ENCODE peak calls at places on chromosomes 12 and 14, in six cellular contexts. I is fibroblast of lung, V is neural progenitor cell, R is H1, K is Peyer's patch, O is epithelial cell of esophagus. B is an unnamed sample.
A peak's percentile ranks its signal among the peaks of the same experiment; 100 is the strongest.

GRCh38 chr14:90644882-90645281 is 171.3 kb downstream of the TTC7B start:
- DNase-seq in I (peak; percentile 55), V (no peak), R (no peak), K (no peak), O (peak; percentile 36), B (no peak)

GRCh38 chr14:72500234-72500838 is 393.6 kb downstream of the DPF3 start:
- DNase-seq in I (no peak), V (no peak), R (no peak), K (no peak), O (no peak), B (no peak)

GRCh38 chr14:103074699-103075341 is 9.2 kb upstream of the LBHD2 start:
- DNase-seq in I (no peak), V (no peak), R (no peak), K (peak; percentile 77), O (no peak), B (no peak)

GRCh38 chr14:52015411-52016030 is 26.2 kb downstream of the RTRAF start:
- DNase-seq in I (peak; percentile 23), V (peak; percentile 60), R (no peak), K (no peak), O (peak; percentile 29), B (no peak)

GRCh38 chr12:74794522-74794921 is 256.9 kb downstream of the ATXN7L3B start:
- DNase-seq in I (peak; percentile 65), V (no peak), R (no peak), K (no peak), O (peak; percentile 5), B (no peak)

GRCh38 chr14:101559624-101560533 is 1.4 kb upstream of the DIO3 start:
- DNase-seq in I (peak; percentile 35), V (peak; percentile 84), R (no peak), K (no peak), O (no peak), B (no peak)

GRCh38 chr12:3920378-3921141 is 47.4 kb upstream of the PARP11 start:
- DNase-seq in I (peak; percentile 26), V (no peak), R (no peak), K (no peak), O (no peak), B (no peak)

GRCh38 chr14:101410126-101410525 is 151.2 kb upstream of the DIO3 start:
- DNase-seq in I (no peak), V (no peak), R (no peak), K (no peak), O (no peak), B (no peak)

GRCh38 chr14:103273847-103274615 is 60.0 kb upstream of the EIF5 start:
- DNase-seq in I (no peak), V (no peak), R (no peak), K (no peak), O (no peak), B (no peak)

GRCh38 chr12:64385468-64385867 is 5.1 kb downstream of the C12orf56 start:
- DNase-seq in I (peak; percentile 64), V (no peak), R (no peak), K (no peak), O (peak; percentile 94), B (no peak)

GRCh38 chr12:45216983-45217485 is 1.1 kb downstream of the ANO6 start:
- DNase-seq in I (peak; percentile 12), V (no peak), R (no peak), K (no peak), O (no peak), B (no peak)

GRCh38 chr12:51409846-51410245 is 14.8 kb upstream of the SLC4A8 start:
- DNase-seq in I (no peak), V (no peak), R (no peak), K (no peak), O (no peak), B (no peak)

GRCh38 chr14:21535545-21536394 is 9.6 kb upstream of the SALL2 start:
- DNase-seq in I (no peak), V (no peak), R (no peak), K (no peak), O (no peak), B (no peak)

GRCh38 chr14:21534576-21534975 is 8.4 kb upstream of the SALL2 start:
- DNase-seq in I (no peak), V (peak; percentile 63), R (no peak), K (no peak), O (no peak), B (no peak)

GRCh38 chr14:21537088-21537424 is 10.9 kb upstream of the SALL2 start:
- DNase-seq in I (no peak), V (peak; percentile 84), R (no peak), K (no peak), O (no peak), B (no peak)

GRCh38 chr14:21539154-21539940 is 13.2 kb upstream of the SALL2 start:
- DNase-seq in I (no peak), V (peak; percentile 92), R (no peak), K (no peak), O (no peak), B (no peak)

GRCh38 chr14:21536395-21537087 is 10.4 kb upstream of the SALL2 start:
- DNase-seq in I (no peak), V (peak; percentile 84), R (no peak), K (no peak), O (no peak), B (no peak)
- H3K4me3 ChIP-seq in I (no peak overlapping the region), V (peak overlapping the region; percentile 100), R (peak overlapping the region; percentile 96), K (peak overlapping the region; percentile 42), O (peak overlapping the region; percentile 5), B (no peak overlapping the region)

GRCh38 chr12:110403146-110403974 is at the start of gene ANAPC7:
- DNase-seq in I (peak; percentile 84), V (peak; percentile 97), R (peak; percentile 77), K (peak; percentile 94), O (peak; percentile 94), B (peak; percentile 41)
- TF ChIP-seq CTCF in I (no peak), V (peak; percentile 30), R (no peak), K (peak; percentile 25), O (no peak), B (peak; percentile 14)

GRCh38 chr12:116378002-116378401 is 100.5 kb upstream of the MED13L start:
- DNase-seq in I (no peak), V (no peak), R (no peak), K (no peak), O (no peak), B (no peak)
- H3K4me3 ChIP-seq in I (no peak overlapping the region), V (no peak overlapping the region), R (no peak overlapping the region), K (no peak overlapping the region), O (no peak overlapping the region), B (no peak overlapping the region)

GRCh38 chr12:49558526-49558925 is 9.4 kb downstream of the MCRS1 start:
- DNase-seq in I (no peak), V (no peak), R (no peak), K (no peak), O (no peak), B (no peak)

GRCh38 chr12:49559011-49559675 is 8.8 kb downstream of the MCRS1 start:
- DNase-seq in I (no peak), V (no peak), R (no peak), K (peak; percentile 44), O (no peak), B (no peak)

GRCh38 chr12:49557187-49557916 is 10.6 kb downstream of the MCRS1 start:
- DNase-seq in I (no peak), V (no peak), R (no peak), K (peak; percentile 45), O (no peak), B (no peak)

GRCh38 chr12:49556391-49557186 is 11.4 kb downstream of the MCRS1 start:
- DNase-seq in I (no peak), V (no peak), R (no peak), K (no peak), O (no peak), B (no peak)

DNA sequence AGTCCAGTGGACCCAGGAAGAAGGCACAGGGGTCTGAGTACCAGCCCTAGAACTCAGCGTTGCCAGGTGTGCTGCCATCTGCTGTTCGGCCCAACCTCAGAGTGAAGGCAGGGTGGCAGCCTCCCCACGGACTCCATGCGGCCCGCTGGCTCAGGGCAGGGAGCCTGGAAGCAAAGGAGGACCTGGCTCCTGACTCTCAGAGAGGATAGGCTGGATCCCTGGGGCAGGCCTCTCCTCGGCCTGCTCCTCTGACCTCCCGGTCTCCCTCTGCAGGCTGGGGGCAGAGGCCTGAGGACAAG is 10.1 kb downstream of the MCRS1 start:
- DNase-seq in I (no peak), V (no peak), R (no peak), K (peak; percentile 41), O (peak; percentile 17), B (no peak)
- TF ChIP-seq CTCF in I (no peak), V (no peak), R (peak; percentile 6), K (no peak), O (peak; percentile 33), B (peak; percentile 24)

DNA sequence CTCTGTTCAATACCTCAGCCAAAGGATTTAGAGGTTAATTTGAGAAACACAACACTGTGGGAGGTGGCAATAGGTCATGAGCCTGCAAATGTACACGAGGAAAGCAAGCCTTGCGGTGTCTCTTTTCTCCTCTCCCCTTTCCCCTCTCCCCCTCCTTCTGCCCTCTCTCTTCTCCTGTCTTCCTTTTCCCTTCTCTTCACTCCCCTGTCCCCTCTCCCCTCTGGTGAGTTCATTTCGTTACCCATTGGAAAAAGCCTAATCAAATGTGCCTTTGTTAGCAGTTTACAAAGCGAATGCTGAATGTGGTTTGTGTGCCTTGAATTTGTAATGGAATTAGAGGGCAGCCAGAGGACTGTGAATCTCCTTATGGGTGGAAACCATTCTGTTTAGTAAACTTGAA is 7.1 kb downstream of the CIPC start:
- DNase-seq in I (no peak), V (peak; percentile 52), R (no peak), K (no peak), O (no peak), B (no peak)
- H3K4me3 ChIP-seq in I (no peak overlapping the region), V (peak overlapping the region; percentile 23), R (no peak overlapping the region), K (no peak overlapping the region), O (no peak overlapping the region), B (no peak overlapping the region)

GRCh38 chr12:27970981-27971489 is 1.5 kb downstream of the PTHLH start:
- DNase-seq in I (peak; percentile 44), V (peak; percentile 61), R (no peak), K (no peak), O (peak; percentile 81), B (no peak)
- TF ChIP-seq CTCF in I (no peak), V (no peak), R (no peak), K (no peak), O (no peak), B (no peak)

GRCh38 chr12:6916426-6917200 is 2.2 kb downstream of the ENO2 start:
- DNase-seq in I (no peak), V (no peak), R (no peak), K (no peak), O (no peak), B (no peak)

GRCh38 chr12:6917491-6918231 is 3.3 kb downstream of the ENO2 start:
- DNase-seq in I (peak; percentile 79), V (no peak), R (no peak), K (no peak), O (peak; percentile 50), B (no peak)

GRCh38 chr12:6914246-6914947 is at the start of gene ENO2:
- DNase-seq in I (peak; percentile 65), V (peak; percentile 79), R (no peak), K (peak; percentile 76), O (peak; percentile 63), B (no peak)

GRCh38 chr12:6915023-6915788 is 826 bp downstream of the ENO2 start:
- DNase-seq in I (no peak), V (peak; percentile 81), R (no peak), K (no peak), O (no peak), B (no peak)

DNA sequence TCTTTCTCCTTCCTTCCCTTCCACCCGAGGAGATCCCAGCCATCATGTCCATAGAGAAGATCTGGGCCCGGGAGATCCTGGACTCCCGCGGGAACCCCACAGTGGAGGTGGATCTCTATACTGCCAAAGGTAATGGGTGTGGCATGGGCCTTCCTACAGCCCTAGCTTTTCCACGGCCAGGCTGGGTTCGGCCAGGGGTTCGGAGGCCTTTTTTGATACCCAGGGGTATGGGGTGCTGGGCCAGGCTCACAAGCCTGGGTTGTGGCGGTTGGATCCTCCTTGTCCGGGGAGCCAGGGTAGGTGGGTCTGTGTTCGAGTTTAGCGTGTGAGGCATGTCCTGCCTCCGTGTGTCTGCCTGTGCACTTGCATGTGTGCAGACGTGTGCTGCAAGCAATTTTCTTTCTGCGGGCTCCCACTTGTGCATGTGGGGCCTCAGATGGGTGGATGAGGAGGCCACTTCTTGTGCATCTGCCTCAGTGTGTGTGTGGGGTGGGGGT is 1.5 kb downstream of the ENO2 start:
- DNase-seq in I (no peak), V (no peak), R (no peak), K (no peak), O (no peak), B (no peak)
- H3K4me3 ChIP-seq in I (no peak overlapping the region), V (peak overlapping the region; percentile 79), R (peak overlapping the region; percentile 26), K (no peak overlapping the region), O (no peak overlapping the region), B (peak overlapping the region; percentile 69)

B was measured in AG04449.